ENCODE peak calls at places on chromosome 21, in eight cellular contexts. B is naive thymus-derived CD4-positive, alpha-beta T cell; F is PC-9; V is cardiac muscle cell; T is heart right ventricle; L is mesendoderm; R is left ventricle myocardium inferior; C is esophagus squamous epithelium. X is an unnamed sample.

GRCh38 chr21:24424786-24425185 is 1182.5 kb downstream of the MRPL39 start:
- DNase-seq in B (no peak), F (no peak), V (no peak), T (no peak), L (no peak), R (no peak), C (no peak), X (no peak)

GRCh38 chr21:42653492-42654061 is at the start of gene PDE9A:
- DNase-seq in B (no peak), F (no peak), V (no peak), T (peak), L (peak), R (no peak), C (no peak), X (no peak)

GRCh38 chr21:46424621-46425020 is 34.1 kb upstream of the DIP2A start:
- DNase-seq in B (peak), F (no peak), V (no peak), T (no peak), L (no peak), R (no peak), C (no peak), X (no peak)

GRCh38 chr21:18245493-18245967 is 897 bp downstream of the CHODL start:
- DNase-seq in B (no peak), F (no peak), V (no peak), T (no peak), L (peak), R (no peak), C (no peak), X (no peak)

GRCh38 chr21:30199989-30200388 is 15.9 kb downstream of the CLDN8 start:
- DNase-seq in B (no peak), F (no peak), V (no peak), T (no peak), L (no peak), R (no peak), C (no peak), X (no peak)

GRCh38 chr21:46551636-46552241 is 53.1 kb downstream of the S100B start:
- DNase-seq in B (peak), F (no peak), V (no peak), T (no peak), L (peak), R (no peak), C (no peak), X (no peak)

GRCh38 chr21:42062543-42063022 is 8.5 kb upstream of the UMODL1 start:
- DNase-seq in B (peak), F (no peak), V (no peak), T (no peak), L (no peak), R (no peak), C (peak), X (no peak)

GRCh38 chr21:44057055-44057454 is 44.9 kb downstream of the TRAPPC10 start:
- DNase-seq in B (no peak), F (no peak), V (no peak), T (no peak), L (no peak), R (no peak), C (no peak), X (no peak)

GRCh38 chr21:36763305-36763704 is 64.4 kb downstream of the SIM2 start:
- DNase-seq in B (no peak), F (no peak), V (no peak), T (no peak), L (no peak), R (no peak), C (no peak), X (no peak)

GRCh38 chr21:41321211-41321907 is 4.8 kb downstream of the FAM3B start:
- DNase-seq in B (peak), F (no peak), V (no peak), T (no peak), L (no peak), R (no peak), C (no peak), X (no peak)

GRCh38 chr21:34939673-34940321 is 109.3 kb downstream of the RUNX1 start:
- DNase-seq in B (no peak), F (no peak), V (no peak), T (no peak), L (no peak), R (no peak), C (no peak), X (no peak)

GRCh38 chr21:34810786-34811185 is 142.0 kb downstream of the CLIC6 start:
- DNase-seq in B (no peak), F (no peak), V (no peak), T (no peak), L (no peak), R (no peak), C (no peak), X (no peak)

GRCh38 chr21:38321568-38321967 is 64.8 kb downstream of the KCNJ15 start:
- DNase-seq in B (no peak), F (no peak), V (no peak), T (no peak), L (no peak), R (no peak), C (no peak), X (no peak)
- H3K27ac ChIP-seq in B (no peak), F (no peak), V (no peak), T (no peak), L (no peak), R (no peak), C (no peak), X (no peak)

GRCh38 chr21:45301521-45302081 is 13.9 kb upstream of the POFUT2 start:
- DNase-seq in B (no peak), F (no peak), V (no peak), T (no peak), L (no peak), R (peak), C (no peak), X (no peak)
- H3K27ac ChIP-seq in B (peak), F (no peak), V (no peak), T (peak), L (no peak), R (peak), C (peak), X (peak)

DNA sequence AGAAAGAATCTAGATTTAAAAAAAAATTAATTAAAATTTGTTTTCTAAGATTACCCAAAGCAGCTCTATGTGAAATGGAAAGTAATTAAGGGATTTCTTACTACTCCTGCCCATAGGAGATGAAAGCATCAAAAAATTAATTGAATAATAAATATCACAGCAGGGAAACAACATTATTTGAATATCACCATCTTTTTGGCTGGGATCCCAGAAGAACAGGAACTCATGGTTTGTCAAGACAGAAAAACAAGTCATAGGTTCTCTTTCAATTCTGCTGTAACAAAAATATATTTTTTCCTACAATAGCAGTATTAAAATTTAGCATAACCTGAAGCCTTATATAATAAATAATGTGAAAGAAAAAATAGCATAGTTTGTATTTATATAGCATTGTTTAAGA is 1713.4 kb downstream of the NCAM2 start:
- DNase-seq in B (no peak), F (no peak), V (peak), T (no peak), L (no peak), R (no peak), C (no peak), X (no peak)
- H3K27ac ChIP-seq in B (no peak), F (no peak), V (no peak), T (no peak), L (no peak), R (no peak), C (no peak), X (no peak)

GRCh38 chr21:29190920-29191319 is 60.5 kb downstream of the MAP3K7CL start:
- DNase-seq in B (no peak), F (peak), V (peak), T (no peak), L (no peak), R (no peak), C (no peak), X (no peak)
- H3K27ac ChIP-seq in B (no peak), F (peak), V (no peak), T (no peak), L (no peak), R (no peak), C (peak), X (no peak)

DNA sequence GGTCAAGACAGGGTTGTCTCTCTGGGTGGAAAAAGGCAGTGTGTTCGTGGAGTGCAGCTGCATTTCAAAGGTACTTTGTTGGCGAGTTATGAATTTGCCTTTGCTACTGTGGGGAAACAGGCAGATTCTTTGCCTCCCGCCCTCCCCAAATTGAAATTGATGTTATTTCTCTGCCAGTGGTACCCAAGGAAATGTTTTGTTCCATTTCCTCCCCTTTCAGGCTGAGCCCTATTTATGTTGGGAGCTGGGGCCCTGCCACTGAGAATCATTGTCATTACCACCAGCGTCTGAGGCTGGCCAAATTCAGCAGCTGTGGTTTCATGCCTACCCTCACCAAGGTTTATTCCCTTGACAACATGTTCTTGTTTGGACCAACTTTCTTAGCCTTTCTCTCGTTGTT is 48.5 kb upstream of the OLIG2 start:
- DNase-seq in B (no peak), F (no peak), V (no peak), T (no peak), L (no peak), R (no peak), C (no peak), X (no peak)
- H3K27ac ChIP-seq in B (no peak), F (no peak), V (no peak), T (no peak), L (no peak), R (no peak), C (no peak), X (peak)

X was measured in caudate nucleus.